ENCODE peak calls at places on chromosomes 3 and 15, in ten cellular contexts. One of them, this sample, is unnamed.

GRCh38 chr3:35393916-35394315 is 245.4 kb upstream of the ARPP21 start:
- DNase-seq in CD8-positive, alpha-beta memory T cell: no peak
- DNase-seq in body of pancreas: no peak
- DNase-seq in neuronal stem cell: no peak
- DNase-seq in iPS DF 6.9: no peak
- DNase-seq in cardiac muscle cell: no peak
- DNase-seq in GM23248: no peak
- DNase-seq in left ventricle myocardium inferior: no peak
- DNase-seq in AG04450: no peak
- DNase-seq in SK-N-SH: peak; percentile 17
- DNase-seq in this sample: no peak

GRCh38 chr3:129305592-129306091 is 27.0 kb downstream of the HMCES start:
- DNase-seq in body of pancreas: peak; percentile 96
- DNase-seq in SK-N-SH: no peak
- DNase-seq in GM23248: peak; percentile 77
- DNase-seq in AG04450: no peak
- DNase-seq in neuronal stem cell: peak; percentile 96
- DNase-seq in left ventricle myocardium inferior: peak; percentile 81
- DNase-seq in CD8-positive, alpha-beta memory T cell: no peak
- DNase-seq in cardiac muscle cell: peak; percentile 95
- DNase-seq in iPS DF 6.9: peak; percentile 99
- DNase-seq in this sample: no peak

GRCh38 chr3:51887620-51888019 is 12.2 kb upstream of the IQCF5 start:
- DNase-seq in CD8-positive, alpha-beta memory T cell: no peak
- DNase-seq in SK-N-SH: no peak
- DNase-seq in left ventricle myocardium inferior: no peak
- DNase-seq in cardiac muscle cell: no peak
- DNase-seq in body of pancreas: peak; percentile 17
- DNase-seq in neuronal stem cell: no peak
- DNase-seq in GM23248: no peak
- DNase-seq in AG04450: no peak
- DNase-seq in iPS DF 6.9: no peak
- DNase-seq in this sample: no peak

GRCh38 chr15:96893159-96893906 is 562.8 kb downstream of the NR2F2 start:
- DNase-seq in left ventricle myocardium inferior: no peak
- DNase-seq in GM23248: peak; percentile 26
- DNase-seq in body of pancreas: peak; percentile 11
- DNase-seq in neuronal stem cell: peak; percentile 43
- DNase-seq in SK-N-SH: no peak
- DNase-seq in iPS DF 6.9: peak; percentile 13
- DNase-seq in AG04450: no peak
- DNase-seq in cardiac muscle cell: peak; percentile 55
- DNase-seq in CD8-positive, alpha-beta memory T cell: no peak
- DNase-seq in this sample: no peak

GRCh38 chr3:174438501-174439156 is 420.5 kb upstream of the NAALADL2 start:
- DNase-seq in left ventricle myocardium inferior: no peak
- DNase-seq in body of pancreas: no peak
- DNase-seq in SK-N-SH: no peak
- DNase-seq in cardiac muscle cell: no peak
- DNase-seq in neuronal stem cell: no peak
- DNase-seq in CD8-positive, alpha-beta memory T cell: no peak
- DNase-seq in GM23248: peak; percentile 32
- DNase-seq in AG04450: no peak
- DNase-seq in iPS DF 6.9: no peak
- DNase-seq in this sample: no peak

GRCh38 chr15:78623786-78624497 is 3.1 kb upstream of the CHRNA3 start:
- DNase-seq in SK-N-SH: no peak
- DNase-seq in AG04450: no peak
- DNase-seq in GM23248: no peak
- DNase-seq in CD8-positive, alpha-beta memory T cell: no peak
- DNase-seq in iPS DF 6.9: no peak
- DNase-seq in body of pancreas: no peak
- DNase-seq in neuronal stem cell: no peak
- DNase-seq in left ventricle myocardium inferior: no peak
- DNase-seq in cardiac muscle cell: no peak
- DNase-seq in this sample: no peak

GRCh38 chr15:47792231-47792630 is 74.9 kb downstream of the SEMA6D start:
- DNase-seq in SK-N-SH: no peak
- DNase-seq in left ventricle myocardium inferior: no peak
- DNase-seq in GM23248: peak; percentile 33
- DNase-seq in CD8-positive, alpha-beta memory T cell: no peak
- DNase-seq in AG04450: no peak
- DNase-seq in body of pancreas: no peak
- DNase-seq in cardiac muscle cell: no peak
- DNase-seq in iPS DF 6.9: no peak
- DNase-seq in neuronal stem cell: no peak
- DNase-seq in this sample: no peak

GRCh38 chr3:41095702-41096101 is 103.6 kb upstream of the CTNNB1 start:
- DNase-seq in CD8-positive, alpha-beta memory T cell: no peak
- DNase-seq in body of pancreas: no peak
- DNase-seq in SK-N-SH: no peak
- DNase-seq in cardiac muscle cell: no peak
- DNase-seq in iPS DF 6.9: no peak
- DNase-seq in GM23248: no peak
- DNase-seq in left ventricle myocardium inferior: no peak
- DNase-seq in AG04450: no peak
- DNase-seq in neuronal stem cell: no peak
- DNase-seq in this sample: no peak

GRCh38 chr3:23987376-23987775 is 42.3 kb downstream of the NR1D2 start:
- DNase-seq in left ventricle myocardium inferior: no peak
- DNase-seq in AG04450: no peak
- DNase-seq in GM23248: no peak
- DNase-seq in cardiac muscle cell: no peak
- DNase-seq in neuronal stem cell: no peak
- DNase-seq in iPS DF 6.9: no peak
- DNase-seq in SK-N-SH: no peak
- DNase-seq in body of pancreas: no peak
- DNase-seq in CD8-positive, alpha-beta memory T cell: no peak
- DNase-seq in this sample: no peak

GRCh38 chr3:71130516-71131384 is 452.8 kb downstream of the FOXP1 start:
- DNase-seq in CD8-positive, alpha-beta memory T cell: peak; percentile 41
- DNase-seq in SK-N-SH: no peak
- DNase-seq in cardiac muscle cell: peak; percentile 51
- DNase-seq in left ventricle myocardium inferior: peak; percentile 51
- DNase-seq in body of pancreas: peak; percentile 74
- DNase-seq in AG04450: peak; percentile 59
- DNase-seq in GM23248: peak; percentile 41
- DNase-seq in neuronal stem cell: no peak
- DNase-seq in iPS DF 6.9: no peak
- DNase-seq in this sample: peak; percentile 79

GRCh38 chr3:45486136-45486535 is 97.8 kb downstream of the LARS2 start:
- DNase-seq in SK-N-SH: no peak
- DNase-seq in iPS DF 6.9: no peak
- DNase-seq in CD8-positive, alpha-beta memory T cell: no peak
- DNase-seq in neuronal stem cell: no peak
- DNase-seq in AG04450: no peak
- DNase-seq in left ventricle myocardium inferior: no peak
- DNase-seq in cardiac muscle cell: no peak
- DNase-seq in GM23248: peak; percentile 88
- DNase-seq in body of pancreas: no peak
- DNase-seq in this sample: no peak

GRCh38 chr3:129673897-129674797 is 67.7 kb upstream of the PLXND1 start:
- DNase-seq in GM23248: no peak
- DNase-seq in SK-N-SH: no peak
- DNase-seq in left ventricle myocardium inferior: no peak
- DNase-seq in AG04450: no peak
- DNase-seq in iPS DF 6.9: no peak
- DNase-seq in body of pancreas: no peak
- DNase-seq in CD8-positive, alpha-beta memory T cell: no peak
- DNase-seq in neuronal stem cell: no peak
- DNase-seq in cardiac muscle cell: no peak
- DNase-seq in this sample: no peak

GRCh38 chr15:63236272-63236671 is 41.1 kb upstream of the APH1B start:
- DNase-seq in AG04450: peak; percentile 49
- DNase-seq in neuronal stem cell: no peak
- DNase-seq in SK-N-SH: no peak
- DNase-seq in cardiac muscle cell: no peak
- DNase-seq in GM23248: peak; percentile 65
- DNase-seq in iPS DF 6.9: no peak
- DNase-seq in left ventricle myocardium inferior: no peak
- DNase-seq in body of pancreas: no peak
- DNase-seq in CD8-positive, alpha-beta memory T cell: no peak
- DNase-seq in this sample: no peak

GRCh38 chr3:147393261-147393964 is 12.9 kb downstream of the ZIC4 start:
- DNase-seq in SK-N-SH: peak; percentile 88
- DNase-seq in cardiac muscle cell: peak; percentile 52
- DNase-seq in iPS DF 6.9: no peak
- DNase-seq in body of pancreas: no peak
- DNase-seq in left ventricle myocardium inferior: no peak
- DNase-seq in AG04450: no peak
- DNase-seq in GM23248: peak; percentile 88
- DNase-seq in neuronal stem cell: no peak
- DNase-seq in CD8-positive, alpha-beta memory T cell: no peak
- DNase-seq in this sample: no peak
- H3K27ac ChIP-seq in SK-N-SH: peak overlapping the region; percentile 83
- H3K27ac ChIP-seq in cardiac muscle cell: no peak overlapping the region
- H3K27ac ChIP-seq in iPS DF 6.9: no peak overlapping the region
- H3K27ac ChIP-seq in body of pancreas: no peak overlapping the region
- H3K27ac ChIP-seq in left ventricle myocardium inferior: no peak overlapping the region
- H3K27ac ChIP-seq in AG04450: no peak overlapping the region
- H3K27ac ChIP-seq in GM23248: peak overlapping the region; percentile 82
- H3K27ac ChIP-seq in neuronal stem cell: peak overlapping the region; percentile 23
- H3K27ac ChIP-seq in CD8-positive, alpha-beta memory T cell: no peak overlapping the region
- H3K27ac ChIP-seq in this sample: no peak overlapping the region

GRCh38 chr3:140931-141330 is 55.6 kb upstream of the CHL1 start:
- DNase-seq in left ventricle myocardium inferior: no peak
- DNase-seq in neuronal stem cell: no peak
- DNase-seq in cardiac muscle cell: no peak
- DNase-seq in body of pancreas: no peak
- DNase-seq in GM23248: no peak
- DNase-seq in CD8-positive, alpha-beta memory T cell: no peak
- DNase-seq in AG04450: no peak
- DNase-seq in iPS DF 6.9: no peak
- DNase-seq in SK-N-SH: no peak
- DNase-seq in this sample: no peak
- H3K9me3 ChIP-seq in left ventricle myocardium inferior: no peaks in the 10 kb centered on the region
- H3K9me3 ChIP-seq in neuronal stem cell: peaks cover 2% of the 10 kb centered on the region
- H3K9me3 ChIP-seq in cardiac muscle cell: no peaks in the 10 kb centered on the region
- H3K9me3 ChIP-seq in body of pancreas: no peaks in the 10 kb centered on the region
- H3K9me3 ChIP-seq in GM23248: no peaks in the 10 kb centered on the region
- H3K9me3 ChIP-seq in CD8-positive, alpha-beta memory T cell: no peaks in the 10 kb centered on the region
- H3K9me3 ChIP-seq in AG04450: no peaks in the 10 kb centered on the region
- H3K9me3 ChIP-seq in iPS DF 6.9: peaks cover 6% of the 10 kb centered on the region
- H3K9me3 ChIP-seq in SK-N-SH: no peaks in the 10 kb centered on the region
- H3K9me3 ChIP-seq in this sample: no peaks in the 10 kb centered on the region

GRCh38 chr3:168024537-168024941 is 71.2 kb downstream of the GOLIM4 start:
- DNase-seq in cardiac muscle cell: no peak
- DNase-seq in left ventricle myocardium inferior: no peak
- DNase-seq in SK-N-SH: no peak
- DNase-seq in CD8-positive, alpha-beta memory T cell: no peak
- DNase-seq in AG04450: peak; percentile 66
- DNase-seq in body of pancreas: no peak
- DNase-seq in neuronal stem cell: no peak
- DNase-seq in iPS DF 6.9: no peak
- DNase-seq in GM23248: peak; percentile 91
- DNase-seq in this sample: no peak
- H3K4me3 ChIP-seq in cardiac muscle cell: no peak overlapping the region
- H3K4me3 ChIP-seq in left ventricle myocardium inferior: no peak overlapping the region
- H3K4me3 ChIP-seq in SK-N-SH: no peak overlapping the region
- H3K4me3 ChIP-seq in CD8-positive, alpha-beta memory T cell: no peak overlapping the region
- H3K4me3 ChIP-seq in AG04450: no peak overlapping the region
- H3K4me3 ChIP-seq in body of pancreas: no peak overlapping the region
- H3K4me3 ChIP-seq in neuronal stem cell: no peak overlapping the region
- H3K4me3 ChIP-seq in iPS DF 6.9: no peak overlapping the region
- H3K4me3 ChIP-seq in GM23248: peak overlapping the region; percentile 33
- H3K4me3 ChIP-seq in this sample: no peak overlapping the region

DNA sequence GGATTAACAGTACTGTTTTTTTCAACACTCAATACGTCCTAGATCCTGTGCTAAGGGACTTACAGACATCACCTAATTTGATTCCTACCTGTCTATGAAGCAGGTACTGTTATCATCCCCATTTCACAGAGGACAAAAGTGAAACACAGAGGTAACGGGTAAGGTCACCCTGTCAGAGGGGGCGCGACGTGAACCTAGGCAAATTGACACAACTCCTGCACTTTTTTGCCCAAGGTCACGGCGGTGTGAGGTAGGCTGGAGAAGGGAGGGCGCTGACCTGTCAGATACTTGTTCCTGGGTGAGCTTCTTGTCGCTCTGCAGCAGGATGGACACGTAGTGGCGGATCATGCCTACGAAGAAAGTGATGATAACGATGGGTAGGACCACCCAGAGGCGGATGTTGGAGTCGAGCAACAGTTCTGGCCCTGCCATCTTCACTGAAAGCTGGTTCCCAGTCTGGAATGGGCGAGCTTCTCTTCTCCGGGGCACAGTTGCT is 363 bp downstream of the EMC3 start:
- DNase-seq in GM23248: no peak
- DNase-seq in SK-N-SH: no peak
- DNase-seq in iPS DF 6.9: no peak
- DNase-seq in CD8-positive, alpha-beta memory T cell: no peak
- DNase-seq in AG04450: no peak
- DNase-seq in left ventricle myocardium inferior: no peak
- DNase-seq in neuronal stem cell: no peak
- DNase-seq in body of pancreas: peak; percentile 28
- DNase-seq in cardiac muscle cell: no peak
- DNase-seq in this sample: no peak
- H3K27ac ChIP-seq in GM23248: peak overlapping the region; percentile 81
- H3K27ac ChIP-seq in SK-N-SH: peak overlapping the region; percentile 58
- H3K27ac ChIP-seq in iPS DF 6.9: no peak overlapping the region
- H3K27ac ChIP-seq in CD8-positive, alpha-beta memory T cell: peak overlapping the region; percentile 97
- H3K27ac ChIP-seq in AG04450: peak overlapping the region; percentile 61
- H3K27ac ChIP-seq in left ventricle myocardium inferior: peak overlapping the region; percentile 83
- H3K27ac ChIP-seq in neuronal stem cell: no peak overlapping the region
- H3K27ac ChIP-seq in body of pancreas: peak overlapping the region; percentile 80
- H3K27ac ChIP-seq in cardiac muscle cell: peak overlapping the region; percentile 78
- H3K27ac ChIP-seq in this sample: peak overlapping the region; percentile 96

DNA sequence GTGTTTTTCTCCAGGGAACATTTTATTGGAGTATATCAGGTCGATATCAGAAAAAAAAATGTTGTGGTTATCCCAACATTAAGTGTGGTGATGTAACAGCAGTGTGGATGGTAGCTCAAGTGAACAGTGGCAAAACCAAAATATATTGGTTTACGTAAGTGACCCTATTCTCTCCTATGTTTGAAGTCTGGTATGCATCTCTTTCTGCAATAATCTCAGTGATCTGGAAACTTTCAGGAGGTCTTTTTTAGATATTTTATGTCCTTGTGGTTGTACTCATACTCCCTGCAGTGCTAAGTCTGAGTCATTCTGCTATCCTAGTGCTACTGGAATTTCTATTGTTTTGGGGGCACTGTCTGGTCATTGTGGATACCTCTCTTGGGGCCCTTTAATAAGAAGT is 137.9 kb downstream of the SNRPN start:
- DNase-seq in neuronal stem cell: no peak
- DNase-seq in cardiac muscle cell: no peak
- DNase-seq in left ventricle myocardium inferior: no peak
- DNase-seq in SK-N-SH: no peak
- DNase-seq in GM23248: peak; percentile 9
- DNase-seq in body of pancreas: no peak
- DNase-seq in AG04450: no peak
- DNase-seq in iPS DF 6.9: no peak
- DNase-seq in CD8-positive, alpha-beta memory T cell: no peak
- DNase-seq in this sample: no peak
- H3K9me3 ChIP-seq in neuronal stem cell: peaks cover 10% of the 10 kb centered on the region
- H3K9me3 ChIP-seq in cardiac muscle cell: no peaks in the 10 kb centered on the region
- H3K9me3 ChIP-seq in left ventricle myocardium inferior: peaks cover 100% of the 10 kb centered on the region
- H3K9me3 ChIP-seq in SK-N-SH: no peaks in the 10 kb centered on the region
- H3K9me3 ChIP-seq in GM23248: no peaks in the 10 kb centered on the region
- H3K9me3 ChIP-seq in body of pancreas: no peaks in the 10 kb centered on the region
- H3K9me3 ChIP-seq in AG04450: peaks cover 45% of the 10 kb centered on the region
- H3K9me3 ChIP-seq in iPS DF 6.9: no peaks in the 10 kb centered on the region
- H3K9me3 ChIP-seq in CD8-positive, alpha-beta memory T cell: peaks cover 28% of the 10 kb centered on the region
- H3K9me3 ChIP-seq in this sample: peaks cover 52% of the 10 kb centered on the region

This sample was measured in CD4-positive, alpha-beta memory T cell.